ENCODE peak calls at places on chromosome 10, in eight cellular contexts. F is HAP-1; B is MV-4-11; D is pancreas; L is Daoy; X is stimulated activated CD8-positive, alpha-beta memory T cell treated with anti-CD3 and anti-CD28 coated beads, Interleukin-15, amount 100 ng/mL, for 24 hours; R is stimulated activated CD4-positive, alpha-beta T cell treated with anti-CD3 and anti-CD28 coated beads, Interleukin-4, amount 100 ng/mL, for 4 hours; O is activated CD8-positive, alpha-beta memory T cell treated with anti-CD3 and anti-CD28 coated beads for 24 hours. M is an unnamed sample.

GRCh38 chr10:120011359-120012132 is 119.0 kb downstream of the SEC23IP start:
- DNase-seq in F (no peak), B (no peak), D (no peak), L (no peak), X (no peak), R (no peak), O (no peak), M (no peak)

GRCh38 chr10:29590598-29591415 is 44.0 kb downstream of the SVIL start:
- DNase-seq in F (peak), B (peak), D (no peak), L (peak), X (no peak), R (no peak), O (no peak), M (no peak)

GRCh38 chr10:114095676-114096331 is 52.1 kb downstream of the ADRB1 start:
- DNase-seq in F (no peak), B (peak), D (no peak), L (no peak), X (no peak), R (no peak), O (no peak), M (no peak)

GRCh38 chr10:119401671-119402395 is 140.7 kb downstream of the RGS10 start:
- DNase-seq in F (no peak), B (peak), D (no peak), L (peak), X (no peak), R (no peak), O (no peak), M (no peak)

GRCh38 chr10:44998146-44998631 is 2.5 kb upstream of the ZNF22 start:
- DNase-seq in F (no peak), B (no peak), D (peak), L (no peak), X (no peak), R (no peak), O (no peak), M (no peak)

GRCh38 chr10:28179490-28180099 is 123.3 kb downstream of the MPP7 start:
- DNase-seq in F (peak), B (peak), D (peak), L (peak), X (no peak), R (no peak), O (no peak), M (no peak)

GRCh38 chr10:71137701-71138100 is 74.7 kb upstream of the UNC5B start:
- DNase-seq in F (no peak), B (no peak), D (no peak), L (no peak), X (no peak), R (no peak), O (no peak), M (no peak)

GRCh38 chr10:71698737-71699136 is 20.8 kb downstream of the C10orf105 start:
- DNase-seq in F (no peak), B (no peak), D (no peak), L (no peak), X (no peak), R (no peak), O (no peak), M (no peak)

M was measured in GM12878.